ENCODE peak calls at places on chromosomes 16 and 17, in seven cellular contexts. H, K, V, N, X, G and Q are unnamed samples.

GRCh38 chr16:914453-914852 is 56.3 kb downstream of the LMF1 start:
- DNase-seq in H (peak), K (no peak), V (no peak), N (peak), X (peak), G (no peak), Q (no peak)

GRCh38 chr16:11405331-11406176 is 60.3 kb downstream of the RMI2 start:
- DNase-seq in H (peak), K (peak), V (peak), N (peak), X (no peak), G (peak), Q (no peak)

GRCh38 chr17:8031950-8032349 is 6.9 kb upstream of the ALOX15B start:
- DNase-seq in H (no peak), K (no peak), V (no peak), N (no peak), X (no peak), G (no peak), Q (no peak)

GRCh38 chr16:71421911-71422310 is 19.9 kb downstream of the TLE7 start:
- DNase-seq in H (peak), K (no peak), V (peak), N (peak), X (no peak), G (peak), Q (peak)

GRCh38 chr16:57388359-57389086 is 16.0 kb upstream of the CCL17 start:
- DNase-seq in H (no peak), K (no peak), V (no peak), N (no peak), X (peak), G (no peak), Q (no peak)

GRCh38 chr16:77596243-77596642 is 126.1 kb upstream of the NUDT7 start:
- DNase-seq in H (no peak), K (no peak), V (no peak), N (no peak), X (no peak), G (no peak), Q (no peak)

GRCh38 chr16:79613009-79613408 is 12.5 kb upstream of the MAF start:
- DNase-seq in H (no peak), K (no peak), V (no peak), N (no peak), X (no peak), G (no peak), Q (no peak)

GRCh38 chr17:21171970-21172510 is 41.9 kb downstream of the TMEM11 start:
- DNase-seq in H (no peak), K (no peak), V (no peak), N (no peak), X (no peak), G (no peak), Q (no peak)

GRCh38 chr17:33750943-33751701 is 458.0 kb upstream of the ASIC2 start:
- DNase-seq in H (peak), K (peak), V (peak), N (peak), X (peak), G (peak), Q (peak)

GRCh38 chr16:49755291-49755611 is 100.7 kb downstream of the ZNF423 start:
- DNase-seq in H (peak), K (no peak), V (peak), N (no peak), X (no peak), G (peak), Q (peak)

GRCh38 chr17:181213-182163 is at the start of gene DOC2B:
- DNase-seq in H (peak), K (no peak), V (no peak), N (no peak), X (no peak), G (peak), Q (no peak)

GRCh38 chr17:50055055-50055425 is 870 bp upstream of the ITGA3 start:
- DNase-seq in H (peak), K (no peak), V (no peak), N (no peak), X (no peak), G (no peak), Q (peak)

GRCh38 chr17:47760409-47761140 is 27.5 kb downstream of the TBX21 start:
- DNase-seq in H (no peak), K (no peak), V (no peak), N (no peak), X (no peak), G (no peak), Q (no peak)

GRCh38 chr17:47762733-47763132 is 29.7 kb downstream of the TBX21 start:
- DNase-seq in H (no peak), K (no peak), V (no peak), N (no peak), X (no peak), G (no peak), Q (no peak)

DNA sequence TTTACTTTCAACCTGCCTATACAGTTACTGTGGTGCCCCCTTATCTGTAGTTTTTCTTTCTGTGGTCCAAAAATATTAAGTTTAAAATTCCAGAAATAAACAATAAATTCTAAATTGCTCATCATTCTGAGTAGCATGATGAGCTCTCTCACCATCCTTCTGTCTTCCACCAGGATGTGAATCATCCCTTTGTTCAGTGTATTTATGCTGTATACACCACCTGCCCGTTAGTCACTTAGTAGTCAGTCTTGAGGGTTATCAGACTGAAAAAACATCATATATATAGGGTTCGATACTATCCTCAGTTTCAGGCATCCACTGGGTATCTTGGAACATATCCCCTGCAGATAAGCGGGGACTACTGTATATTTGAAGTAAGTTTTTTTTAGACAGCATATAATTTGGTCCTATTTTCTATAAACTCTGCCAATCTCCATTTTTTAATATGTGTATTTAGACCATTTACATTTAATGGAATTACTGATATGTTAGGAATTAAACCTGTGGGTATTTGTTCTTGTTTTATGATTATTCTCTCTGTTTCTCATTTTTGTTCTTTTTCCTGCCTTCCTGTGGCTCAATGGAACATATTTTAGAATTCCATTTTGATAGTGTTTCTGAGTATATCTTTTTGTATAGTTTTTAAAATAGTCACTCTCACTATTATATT is 31.0 kb downstream of the TBX21 start:
- DNase-seq in H (no peak), K (no peak), V (no peak), N (no peak), X (no peak), G (no peak), Q (no peak)
- TF ChIP-seq JUND in H (no peak), K (no peak), V (no peak), N (no peak), X (no peak), G (no peak), Q (no peak)

GRCh38 chr17:77375108-77375507 is 234.3 kb downstream of the SEC14L1 start:
- DNase-seq in H (no peak), K (no peak), V (no peak), N (no peak), X (no peak), G (no peak), Q (no peak)

GRCh38 chr17:77374170-77374936 is 233.6 kb downstream of the SEC14L1 start:
- DNase-seq in H (no peak), K (peak), V (peak), N (peak), X (no peak), G (peak), Q (no peak)

GRCh38 chr17:77376795-77377751 is 236.3 kb downstream of the SEC14L1 start:
- DNase-seq in H (no peak), K (no peak), V (no peak), N (peak), X (no peak), G (peak), Q (no peak)

GRCh38 chr17:77375526-77375916 is 234.8 kb downstream of the SEC14L1 start:
- DNase-seq in H (no peak), K (no peak), V (no peak), N (no peak), X (no peak), G (no peak), Q (no peak)

DNA sequence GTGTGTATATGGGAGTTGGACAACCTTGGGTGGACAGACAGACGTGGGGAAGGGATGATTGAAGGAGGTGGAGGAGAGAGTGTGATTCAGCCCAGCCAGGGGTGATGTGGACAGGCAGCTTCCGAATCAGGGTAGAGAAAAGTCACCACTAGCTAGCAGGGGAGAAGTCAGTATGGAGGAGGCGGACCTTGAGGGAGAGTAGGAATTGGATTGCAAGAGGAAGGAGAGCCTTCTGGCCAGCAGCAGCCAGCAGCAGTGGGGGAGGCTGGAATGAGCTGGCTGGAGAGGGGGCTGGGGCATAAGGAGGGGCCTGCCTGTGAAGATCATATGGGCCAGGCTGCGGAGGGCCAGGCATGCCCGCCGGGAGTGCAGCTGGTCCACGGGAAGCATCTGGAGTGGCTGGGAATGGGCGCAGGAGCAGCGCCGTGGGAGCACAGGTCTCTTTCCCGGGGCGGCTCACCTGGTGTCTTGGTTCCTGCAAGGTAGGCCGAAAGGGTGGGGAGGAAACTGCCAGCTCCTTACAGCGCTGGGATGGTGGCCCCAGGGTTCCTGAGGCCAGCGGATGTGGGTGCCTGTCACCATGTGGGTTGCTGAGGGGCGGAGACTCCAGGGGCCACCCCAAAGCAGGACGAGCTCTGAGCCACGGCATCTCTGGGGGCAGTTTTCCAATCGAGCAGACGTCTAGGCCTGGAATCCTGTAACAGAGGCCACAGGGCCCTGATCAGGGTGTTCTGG is 235.3 kb downstream of the SEC14L1 start:
- DNase-seq in H (no peak), K (no peak), V (no peak), N (no peak), X (no peak), G (peak), Q (no peak)
- TF ChIP-seq JUND in H (no peak), K (no peak), V (no peak), N (no peak), X (no peak), G (no peak), Q (no peak)

GRCh38 chr17:30580916-30581315 is 103.7 kb downstream of the GOSR1 start:
- DNase-seq in H (no peak), K (no peak), V (no peak), N (no peak), X (no peak), G (no peak), Q (no peak)

GRCh38 chr17:30588798-30589247 is 111.6 kb downstream of the GOSR1 start:
- DNase-seq in H (no peak), K (no peak), V (no peak), N (peak), X (no peak), G (no peak), Q (no peak)

GRCh38 chr17:30589431-30589830 is 112.2 kb downstream of the GOSR1 start:
- DNase-seq in H (no peak), K (no peak), V (no peak), N (peak), X (no peak), G (no peak), Q (no peak)

GRCh38 chr17:30586818-30587595 is 109.8 kb downstream of the GOSR1 start:
- DNase-seq in H (no peak), K (no peak), V (no peak), N (peak), X (no peak), G (no peak), Q (no peak)

GRCh38 chr17:30584810-30585209 is 107.6 kb downstream of the GOSR1 start:
- DNase-seq in H (no peak), K (no peak), V (peak), N (no peak), X (no peak), G (no peak), Q (no peak)
- TF ChIP-seq JUND in H (no peak), K (no peak), V (no peak), N (no peak), X (no peak), G (no peak), Q (no peak)

DNA sequence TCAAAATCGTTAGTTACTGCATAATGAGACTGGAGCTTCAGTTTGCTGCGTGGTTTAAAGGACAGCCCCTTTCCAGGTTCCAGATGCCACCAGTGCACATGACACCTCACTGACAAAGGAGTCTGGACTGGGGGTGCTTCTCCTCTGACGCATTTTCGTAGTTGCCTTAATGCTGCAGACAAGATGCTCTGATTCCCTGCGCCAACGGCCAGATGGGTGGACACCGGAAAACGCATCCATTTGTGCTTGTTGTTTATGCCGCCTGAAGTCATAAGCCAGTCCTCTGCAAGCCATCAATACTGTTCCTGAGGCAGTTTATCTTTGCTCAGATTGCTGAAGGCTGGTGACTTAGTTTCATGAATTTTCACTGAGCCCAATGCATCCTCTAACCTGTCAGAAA is 16.0 kb downstream of the FBXO31 start:
- DNase-seq in H (no peak), K (no peak), V (no peak), N (no peak), X (no peak), G (peak), Q (no peak)
- TF ChIP-seq JUND in H (no peak), K (no peak), V (no peak), N (no peak), X (no peak), G (no peak), Q (no peak)